ENCODE peak calls at places on chromosome 10, in four cellular contexts. Z, O, U and T are unnamed samples. For H3K9me3, the result is how much of the 10 kb centered on the place peaks cover.

GRCh38 chr10:70334526-70335245 is 47.7 kb downstream of the LRRC20 start:
- DNase-seq in Z (no peak), U (no peak), O (no peak), T (no peak)

GRCh38 chr10:72524489-72524888 is 101.4 kb downstream of the MICU1 start:
- DNase-seq in Z (no peak), O (no peak), U (no peak), T (no peak)

GRCh38 chr10:84375011-84375410 is 46.6 kb downstream of the CCSER2 start:
- DNase-seq in U (no peak), Z (peak), O (peak), T (no peak)

GRCh38 chr10:27527597-27528295 is 23.6 kb downstream of the RAB18 start:
- DNase-seq in U (no peak), Z (no peak), O (no peak), T (no peak)

GRCh38 chr10:76649723-76650127 is 987.9 kb downstream of the KCNMA1 start:
- DNase-seq in U (no peak), O (peak), Z (no peak), T (no peak)

GRCh38 chr10:8034666-8035640 is 19.5 kb upstream of the GATA3 start:
- DNase-seq in U (no peak), O (no peak), Z (no peak), T (no peak)

GRCh38 chr10:75607576-75607975 is 176.2 kb downstream of the LRMDA start:
- DNase-seq in O (no peak), U (no peak), Z (no peak), T (no peak)

GRCh38 chr10:8102708-8103401 is 48.4 kb downstream of the GATA3 start:
- DNase-seq in Z (no peak), U (no peak), O (no peak), T (no peak)

GRCh38 chr10:99784025-99784730 is 1.7 kb downstream of the ABCC2 start:
- DNase-seq in U (no peak), Z (no peak), O (peak), T (no peak)

GRCh38 chr10:72335394-72336258 is 19.1 kb downstream of the DNAJB12 start:
- DNase-seq in U (no peak), O (no peak), Z (peak), T (peak)

GRCh38 chr10:52314007-52314821 is at the start of gene DKK1:
- DNase-seq in U (no peak), O (no peak), Z (peak), T (peak)

GRCh38 chr10:45421231-45422097 is 47.4 kb downstream of the ALOX5 start:
- DNase-seq in O (no peak), U (no peak), Z (no peak), T (no peak)

GRCh38 chr10:43160919-43161251 is 22.6 kb downstream of the CSGALNACT2 start:
- DNase-seq in U (no peak), O (no peak), Z (no peak), T (no peak)

GRCh38 chr10:42609872-42610271 is 28.5 kb downstream of the ZNF33B start:
- DNase-seq in U (no peak), O (no peak), Z (no peak), T (no peak)

GRCh38 chr10:103153765-103154197 is 39.3 kb downstream of the NT5C2 start:
- DNase-seq in Z (no peak), O (no peak), U (no peak), T (no peak)

GRCh38 chr10:51029172-51029641 is 45.1 kb upstream of the PRKG1 start:
- DNase-seq in O (no peak), Z (no peak), U (no peak), T (no peak)

GRCh38 chr10:10973310-10973709 is 44.4 kb upstream of the CELF2 start:
- DNase-seq in O (no peak), Z (no peak), U (no peak), T (no peak)

GRCh38 chr10:9342865-9343450 is 1288.5 kb downstream of the GATA3 start:
- DNase-seq in O (peak), U (no peak), Z (no peak), T (no peak)

GRCh38 chr10:101940916-101941315 is 97.3 kb upstream of the KCNIP2 start:
- DNase-seq in O (no peak), Z (no peak), U (no peak), T (no peak)

GRCh38 chr10:15027741-15028140 is 16.0 kb upstream of the OLAH start:
- DNase-seq in U (no peak), Z (no peak), O (no peak), T (no peak)

GRCh38 chr10:29517352-29517923 is 117.3 kb downstream of the SVIL start:
- DNase-seq in U (no peak), O (no peak), Z (no peak), T (no peak)

GRCh38 chr10:94617389-94617944 is 66.1 kb upstream of the CYP2C18 start:
- DNase-seq in O (no peak), U (no peak), Z (no peak), T (no peak)

GRCh38 chr10:99681553-99681952 is 22.2 kb downstream of the ENTPD7 start:
- DNase-seq in U (no peak), Z (peak), O (peak), T (no peak)

GRCh38 chr10:73095479-73096021 is 1.1 kb downstream of the P4HA1 start:
- DNase-seq in Z (peak), U (no peak), O (peak), T (peak)

GRCh38 chr10:32795598-32796183 is 162.3 kb downstream of the ITGB1 start:
- DNase-seq in U (no peak), O (no peak), Z (peak), T (no peak)

GRCh38 chr10:94016727-94017714 is 23.3 kb downstream of the PLCE1 start:
- DNase-seq in U (no peak), O (no peak), Z (peak), T (no peak)

GRCh38 chr10:130128922-130129321 is 7.3 kb upstream of the GLRX3 start:
- DNase-seq in Z (no peak), O (no peak), U (no peak), T (no peak)

GRCh38 chr10:112490543-112490942 is 43.5 kb downstream of the VTI1A start:
- DNase-seq in Z (no peak), O (no peak), U (no peak), T (no peak)

GRCh38 chr10:102550636-102551210 is 47.0 kb downstream of the SUFU start:
- DNase-seq in U (no peak), O (no peak), Z (no peak), T (peak)

GRCh38 chr10:61081331-61081730 is 137.3 kb upstream of the RHOBTB1 start:
- DNase-seq in Z (no peak), U (no peak), O (no peak), T (no peak)

GRCh38 chr10:119136084-119136483 is 29.4 kb downstream of the SFXN4 start:
- DNase-seq in Z (no peak), O (no peak), U (no peak), T (no peak)

GRCh38 chr10:4111593-4111992 is 326.6 kb upstream of the KLF6 start:
- DNase-seq in U (no peak), Z (no peak), O (no peak), T (no peak)

GRCh38 chr10:112790030-112790429 is 160.0 kb upstream of the TCF7L2 start:
- DNase-seq in O (no peak), U (no peak), Z (no peak), T (no peak)

GRCh38 chr10:26215923-26216576 is 524 bp upstream of the GAD2 start:
- DNase-seq in Z (peak), O (no peak), U (no peak), T (no peak)

DNA sequence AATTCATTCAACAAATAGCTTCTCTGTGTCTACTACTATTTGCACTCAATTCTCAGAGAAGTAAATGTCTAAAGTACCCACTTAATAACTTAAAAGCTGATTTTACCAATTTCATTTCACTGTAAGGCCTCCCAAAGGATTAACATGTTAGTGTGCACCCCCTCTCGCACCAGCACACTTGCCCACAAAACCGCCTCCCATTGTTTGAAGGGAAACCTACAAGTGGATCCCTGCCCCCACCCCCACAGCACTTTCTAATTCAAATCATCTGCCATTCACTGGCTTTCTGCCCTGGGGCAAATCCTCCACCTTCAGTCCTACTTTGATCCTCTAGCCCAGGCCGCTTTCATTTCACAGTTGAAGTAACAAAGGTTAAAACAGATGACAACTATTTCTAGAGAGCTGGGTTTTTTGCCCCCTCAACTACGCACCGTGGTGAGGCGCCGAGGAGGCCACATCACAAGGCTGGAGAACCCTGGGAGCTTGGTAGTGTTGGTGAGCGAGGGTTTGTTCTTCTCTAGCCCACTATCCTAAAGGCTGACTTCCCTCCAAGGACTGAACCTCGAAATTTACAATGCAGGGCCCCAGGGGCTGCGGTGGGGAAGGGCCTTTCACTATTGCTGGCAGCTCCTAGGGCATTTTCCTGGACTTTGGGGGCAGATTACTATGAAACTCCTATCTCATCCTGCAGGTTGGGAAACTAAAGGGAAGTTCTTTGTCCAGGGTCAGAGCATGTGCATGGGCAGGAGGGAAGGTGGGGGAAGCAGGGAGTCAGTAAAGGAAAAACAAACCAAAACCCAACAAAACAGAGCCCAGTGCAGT is 517.4 kb upstream of the ZMIZ1 start:
- DNase-seq in O (no peak), U (no peak), Z (no peak), T (no peak)
- H3K27ac ChIP-seq in O (no peak), U (no peak), Z (peak), T (peak)

DNA sequence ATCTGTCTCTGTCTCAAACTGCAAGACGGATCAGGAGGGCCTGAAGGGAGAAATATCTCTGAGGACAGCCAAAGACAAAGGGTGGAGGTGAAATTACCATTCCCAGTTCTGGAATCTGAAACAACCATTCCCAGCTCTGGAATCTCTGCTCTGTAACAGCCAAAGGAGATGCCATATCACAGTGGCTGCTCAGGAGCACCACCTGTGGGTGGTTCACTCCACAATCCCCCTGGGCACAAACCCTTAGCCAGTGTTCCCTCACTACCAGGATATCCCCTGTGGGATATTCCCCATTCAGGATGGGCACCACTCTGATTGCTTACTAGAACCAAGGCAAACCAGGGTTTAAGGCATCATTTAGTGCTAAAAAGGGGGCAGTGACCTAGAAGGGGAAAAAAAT is 199.0 kb downstream of the HTR7 start:
- DNase-seq in U (no peak), Z (no peak), O (no peak), T (no peak)
- TF ChIP-seq CTCF in U (no peak), Z (no peak), O (peak), T (no peak)

DNA sequence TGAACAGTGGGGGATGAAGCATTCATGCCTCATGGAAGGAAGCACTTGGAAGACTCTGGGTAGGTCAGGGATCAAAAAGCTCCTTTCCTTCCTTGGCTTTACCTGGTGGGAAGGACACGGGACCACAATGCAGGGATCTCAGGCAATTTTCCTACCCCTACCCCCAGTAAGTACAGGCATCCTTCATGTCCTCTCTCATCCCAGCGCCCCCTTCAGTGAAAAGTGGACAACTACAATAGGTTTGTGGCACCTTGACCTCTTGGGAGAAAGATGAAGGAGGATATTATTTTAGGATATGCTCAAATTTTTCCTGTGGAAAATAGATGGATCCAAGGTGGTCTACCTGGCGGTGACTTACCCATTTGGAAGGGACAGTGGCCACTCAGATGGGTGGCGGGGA is 16.5 kb downstream of the AFAP1L2 start:
- DNase-seq in Z (no peak), U (no peak), O (no peak), T (no peak)
- H3K9me3 ChIP-seq in Z (under half), U (under half), O (under half), T (under half)

GRCh38 chr10:67609996-67610793 is 85.8 kb downstream of the CTNNA3 start:
- DNase-seq in O (no peak), U (no peak), Z (no peak), T (no peak)
- H3K27ac ChIP-seq in O (no peak), U (no peak), Z (no peak), T (no peak)

GRCh38 chr10:289581-289980 is 154.3 kb downstream of the ZMYND11 start:
- DNase-seq in Z (no peak), O (no peak), U (no peak), T (no peak)

GRCh38 chr10:288605-289200 is 153.4 kb downstream of the ZMYND11 start:
- DNase-seq in U (no peak), O (no peak), Z (no peak), T (no peak)

GRCh38 chr10:287029-287428 is 151.8 kb downstream of the ZMYND11 start:
- DNase-seq in Z (no peak), U (no peak), O (peak), T (no peak)

GRCh38 chr10:290026-290725 is 154.9 kb downstream of the ZMYND11 start:
- DNase-seq in U (no peak), O (no peak), Z (no peak), T (no peak)

DNA sequence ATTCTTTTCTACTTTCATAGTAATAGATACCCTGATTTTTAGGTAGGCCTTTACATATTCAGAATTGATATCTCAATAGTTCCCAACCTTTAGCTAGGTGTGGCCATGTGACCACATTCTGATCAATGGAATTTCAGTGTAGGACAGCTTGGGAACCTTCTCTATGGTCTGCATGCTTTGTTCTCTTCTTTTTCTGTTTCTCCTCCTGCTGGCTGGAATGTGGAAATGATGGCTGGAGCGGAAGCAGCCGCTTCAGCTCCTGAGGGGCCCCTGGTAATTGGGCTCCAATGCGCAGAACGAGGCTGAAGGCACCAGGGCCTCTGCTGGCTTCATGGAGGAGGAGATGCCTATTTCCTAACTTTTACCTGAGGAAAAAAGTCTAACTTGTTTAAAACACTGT is 152.6 kb downstream of the ZMYND11 start:
- DNase-seq in Z (no peak), U (no peak), O (no peak), T (no peak)
- TF ChIP-seq CTCF in Z (no peak), U (peak), O (peak), T (no peak)

DNA sequence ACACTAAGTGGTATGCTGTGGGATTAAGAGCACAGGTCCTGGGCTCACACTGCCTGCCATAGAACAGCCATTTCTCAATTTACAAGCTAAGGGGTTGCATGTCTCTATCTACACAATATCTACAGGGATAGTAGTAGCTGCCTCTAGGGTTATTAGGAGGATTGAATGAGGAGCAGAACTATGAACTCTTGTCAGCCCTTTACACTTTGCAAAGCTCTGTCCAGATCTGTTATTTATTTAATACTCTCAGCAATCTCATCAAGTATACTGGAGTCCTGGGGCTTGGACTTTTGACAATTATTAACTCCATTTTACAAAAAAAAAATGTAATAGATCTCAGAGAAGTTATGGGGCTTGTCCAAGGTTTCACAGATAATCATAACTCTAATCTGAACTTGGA is 6.8 kb downstream of the OPALIN start:
- DNase-seq in Z (no peak), U (no peak), O (no peak), T (no peak)
- H3K9me3 ChIP-seq in Z (under half), U (under half), O (under half), T (under half)

GRCh38 chr10:80459047-80459865 is 5.1 kb downstream of the TSPAN14 start:
- DNase-seq in U (no peak), Z (peak), O (no peak), T (peak)
- H3K27ac ChIP-seq in U (peak), Z (peak), O (peak), T (peak)